ENCODE peak calls at places on chromosome 11, in eight cellular contexts. One of them, this sample, is unnamed.

GRCh38 chr11:111359223-111360149 is 19.6 kb downstream of the POU2AF1 start:
- DNase-seq in lung: no peak
- DNase-seq in sigmoid colon: no peak
- DNase-seq in A549: no peak
- DNase-seq in AG08395: no peak
- DNase-seq in OCI-M1: no peak
- DNase-seq in mesothelial cell of epicardium: no peak
- DNase-seq in NCI-H1694 treated with DMSO at 0.1 percent for 48 hours: peak
- DNase-seq in this sample: no peak

GRCh38 chr11:131064373-131064991 is 148.2 kb upstream of the SNX19 start:
- DNase-seq in lung: peak
- DNase-seq in NCI-H1694 treated with DMSO at 0.1 percent for 48 hours: no peak
- DNase-seq in mesothelial cell of epicardium: peak
- DNase-seq in sigmoid colon: no peak
- DNase-seq in A549: peak
- DNase-seq in AG08395: peak
- DNase-seq in OCI-M1: peak
- DNase-seq in this sample: no peak

GRCh38 chr11:17538054-17538453 is 6.2 kb downstream of the USH1C start:
- DNase-seq in NCI-H1694 treated with DMSO at 0.1 percent for 48 hours: no peak
- DNase-seq in mesothelial cell of epicardium: no peak
- DNase-seq in sigmoid colon: no peak
- DNase-seq in AG08395: no peak
- DNase-seq in OCI-M1: no peak
- DNase-seq in A549: no peak
- DNase-seq in lung: no peak
- DNase-seq in this sample: no peak

GRCh38 chr11:12803086-12803826 is 129.0 kb downstream of the TEAD1 start:
- DNase-seq in sigmoid colon: no peak
- DNase-seq in NCI-H1694 treated with DMSO at 0.1 percent for 48 hours: no peak
- DNase-seq in OCI-M1: no peak
- DNase-seq in mesothelial cell of epicardium: no peak
- DNase-seq in lung: no peak
- DNase-seq in A549: no peak
- DNase-seq in AG08395: no peak
- DNase-seq in this sample: no peak

GRCh38 chr11:73271936-73272679 is at the start of gene P2RY6:
- DNase-seq in lung: no peak
- DNase-seq in A549: peak
- DNase-seq in NCI-H1694 treated with DMSO at 0.1 percent for 48 hours: peak
- DNase-seq in AG08395: peak
- DNase-seq in OCI-M1: peak
- DNase-seq in sigmoid colon: peak
- DNase-seq in mesothelial cell of epicardium: no peak
- DNase-seq in this sample: no peak

GRCh38 chr11:117259417-117259816 is 26.9 kb downstream of the RNF214 start:
- DNase-seq in NCI-H1694 treated with DMSO at 0.1 percent for 48 hours: no peak
- DNase-seq in sigmoid colon: no peak
- DNase-seq in OCI-M1: no peak
- DNase-seq in A549: no peak
- DNase-seq in mesothelial cell of epicardium: no peak
- DNase-seq in AG08395: peak
- DNase-seq in lung: no peak
- DNase-seq in this sample: no peak

GRCh38 chr11:102111787-102112653 is 1.8 kb downstream of the YAP1 start:
- DNase-seq in sigmoid colon: peak
- DNase-seq in A549: peak
- DNase-seq in AG08395: peak
- DNase-seq in lung: no peak
- DNase-seq in NCI-H1694 treated with DMSO at 0.1 percent for 48 hours: no peak
- DNase-seq in mesothelial cell of epicardium: no peak
- DNase-seq in OCI-M1: no peak
- DNase-seq in this sample: no peak

GRCh38 chr11:17743026-17743807 is 8.6 kb downstream of the KCNC1 start:
- DNase-seq in OCI-M1: no peak
- DNase-seq in AG08395: no peak
- DNase-seq in lung: no peak
- DNase-seq in NCI-H1694 treated with DMSO at 0.1 percent for 48 hours: no peak
- DNase-seq in mesothelial cell of epicardium: no peak
- DNase-seq in sigmoid colon: no peak
- DNase-seq in A549: no peak
- DNase-seq in this sample: no peak

This sample was measured in esophagus squamous epithelium.